ENCODE peak calls at places on chromosomes 1 and 21, in seven cellular contexts. R is pancreas, W is EL, Q is GM04504, L is A549, Z is K562, K is KG1. Y is an unnamed sample.

GRCh38 chr1:155081472-155082300 is 3.0 kb downstream of the EFNA3 start:
- DNase-seq in Q (no peak), W (no peak), R (no peak), L (no peak), K (peak), Z (no peak), Y (no peak)

GRCh38 chr1:9121891-9122409 is 7.0 kb downstream of the GPR157 start:
- DNase-seq in L (no peak), Q (no peak), R (no peak), Z (no peak), K (no peak), W (no peak), Y (no peak)

GRCh38 chr1:168879906-168880734 is 151.1 kb upstream of the DPT start:
- DNase-seq in R (no peak), Q (no peak), L (no peak), W (no peak), Z (no peak), K (no peak), Y (no peak)

GRCh38 chr1:206866062-206866461 is 639 bp downstream of the IL20 start:
- DNase-seq in R (no peak), L (no peak), K (no peak), Z (no peak), W (peak), Q (no peak), Y (no peak)

GRCh38 chr1:36342426-36343185 is 19.2 kb upstream of the EVA1B start:
- DNase-seq in W (peak), Z (peak), R (no peak), L (peak), K (no peak), Q (no peak), Y (no peak)

GRCh38 chr1:48859429-48859828 is 82.7 kb upstream of the BEND5 start:
- DNase-seq in Q (no peak), Z (no peak), W (no peak), R (no peak), L (no peak), K (no peak), Y (no peak)

GRCh38 chr1:71850936-71851335 is 431.4 kb downstream of the NEGR1 start:
- DNase-seq in R (no peak), Z (no peak), W (no peak), K (no peak), Q (no peak), L (no peak), Y (no peak)

GRCh38 chr1:184418955-184419733 is 32.3 kb downstream of the C1orf21 start:
- DNase-seq in W (peak), L (no peak), Q (no peak), Z (no peak), R (no peak), K (peak), Y (no peak)

GRCh38 chr1:180609643-180610555 is 21.9 kb upstream of the XPR1 start:
- DNase-seq in L (no peak), R (no peak), Q (no peak), W (no peak), K (no peak), Z (peak), Y (no peak)

GRCh38 chr1:207822602-207823451 is 71.0 kb downstream of the CD46 start:
- DNase-seq in K (no peak), L (peak), W (peak), R (no peak), Q (no peak), Z (peak), Y (no peak)

GRCh38 chr1:111656093-111657017 is 36.8 kb downstream of the RAP1A start:
- DNase-seq in Q (peak), Z (peak), R (no peak), W (peak), K (no peak), L (peak), Y (no peak)

GRCh38 chr1:114428083-114428754 is 82.8 kb downstream of the TRIM33 start:
- DNase-seq in K (peak), L (no peak), R (no peak), W (peak), Z (no peak), Q (no peak), Y (no peak)

GRCh38 chr1:26700711-26701110 is 4.9 kb downstream of the ARID1A start:
- DNase-seq in L (no peak), W (peak), R (no peak), Z (no peak), Q (no peak), K (no peak), Y (no peak)

GRCh38 chr1:172476218-172476811 is 32.4 kb upstream of the PIGC start:
- DNase-seq in L (no peak), K (no peak), Z (no peak), W (peak), Q (no peak), R (no peak), Y (no peak)

GRCh38 chr1:68438310-68438709 is 11.4 kb downstream of the RPE65 start:
- DNase-seq in K (no peak), R (no peak), Z (no peak), L (no peak), Q (no peak), W (no peak), Y (no peak)

GRCh38 chr1:2392071-2392442 is 416 bp downstream of the RER1 start:
- DNase-seq in K (no peak), Q (no peak), R (no peak), L (peak), W (no peak), Z (peak), Y (no peak)

GRCh38 chr1:5830771-5831599 is 161.2 kb downstream of the NPHP4 start:
- DNase-seq in K (no peak), R (no peak), L (no peak), Z (peak), W (no peak), Q (no peak), Y (no peak)

GRCh38 chr1:221987860-221988520 is 246.1 kb upstream of the DUSP10 start:
- DNase-seq in R (no peak), Q (no peak), K (no peak), W (peak), L (peak), Z (peak), Y (peak)

GRCh38 chr1:42484382-42484781 is 21.3 kb downstream of the CCDC30 start:
- DNase-seq in W (peak), Q (peak), L (no peak), K (no peak), Z (no peak), R (no peak), Y (peak)

GRCh38 chr1:9181990-9182783 is 52.4 kb upstream of the H6PD start:
- DNase-seq in Z (no peak), R (peak), Q (no peak), K (no peak), L (no peak), W (no peak), Y (no peak)

GRCh38 chr1:3453891-3454810 is at the start of gene ARHGEF16:
- DNase-seq in Q (peak), Z (peak), L (peak), W (peak), R (peak), K (no peak), Y (no peak)

GRCh38 chr1:69180358-69180757 is 387.4 kb upstream of the LRRC7 start:
- DNase-seq in W (no peak), L (no peak), R (no peak), Q (no peak), Z (no peak), K (no peak), Y (no peak)

GRCh38 chr1:11434506-11434905 is 44.4 kb upstream of the DISP3 start:
- DNase-seq in Q (no peak), R (no peak), L (no peak), K (no peak), W (no peak), Z (no peak), Y (no peak)

GRCh38 chr21:35041122-35041521 is 8.0 kb downstream of the RUNX1 start:
- DNase-seq in R (no peak), W (no peak), Z (no peak), K (no peak), Q (no peak), L (no peak), Y (no peak)

GRCh38 chr1:152967201-152967600 is 3.2 kb upstream of the SPRR4 start:
- DNase-seq in Q (no peak), L (no peak), Z (no peak), W (no peak), R (no peak), K (no peak), Y (no peak)

GRCh38 chr1:68916227-68916853 is 419.5 kb upstream of the DEPDC1 start:
- DNase-seq in Q (no peak), Z (no peak), R (no peak), W (no peak), L (no peak), K (no peak), Y (no peak)

GRCh38 chr1:56284933-56285332 is 294.4 kb downstream of the PLPP3 start:
- DNase-seq in L (peak), W (peak), Z (no peak), R (no peak), K (no peak), Q (peak), Y (peak)

Y was measured in AG04449.